ENCODE peak calls at places on chromosomes 5 and 9, in eight cellular contexts. One of them, this sample, is unnamed.

GRCh38 chr5:32223972-32224608 is 50.0 kb upstream of the GOLPH3 start:
- DNase-seq in dorsolateral prefrontal cortex: no peak
- DNase-seq in pancreas: no peak
- DNase-seq in fibroblast of the aortic adventitia: peak
- DNase-seq in NB4: no peak
- DNase-seq in OCI-LY7: no peak
- DNase-seq in fibroblast of lung: peak
- DNase-seq in transverse colon: no peak
- DNase-seq in this sample: no peak

GRCh38 chr9:128026255-128027165 is 40.6 kb downstream of the NAIF1 start:
- DNase-seq in pancreas: no peak
- DNase-seq in OCI-LY7: peak
- DNase-seq in transverse colon: peak
- DNase-seq in dorsolateral prefrontal cortex: no peak
- DNase-seq in NB4: peak
- DNase-seq in fibroblast of lung: no peak
- DNase-seq in fibroblast of the aortic adventitia: no peak
- DNase-seq in this sample: peak

GRCh38 chr5:151150484-151151262 is 6.9 kb downstream of the ANXA6 start:
- DNase-seq in pancreas: no peak
- DNase-seq in NB4: peak
- DNase-seq in fibroblast of the aortic adventitia: peak
- DNase-seq in fibroblast of lung: peak
- DNase-seq in dorsolateral prefrontal cortex: no peak
- DNase-seq in OCI-LY7: peak
- DNase-seq in transverse colon: peak
- DNase-seq in this sample: peak

GRCh38 chr5:53032188-53032587 is 43.0 kb downstream of the ITGA2 start:
- DNase-seq in transverse colon: no peak
- DNase-seq in fibroblast of lung: no peak
- DNase-seq in dorsolateral prefrontal cortex: no peak
- DNase-seq in pancreas: no peak
- DNase-seq in fibroblast of the aortic adventitia: no peak
- DNase-seq in NB4: no peak
- DNase-seq in OCI-LY7: no peak
- DNase-seq in this sample: no peak

GRCh38 chr5:126866837-126867236 is 89.9 kb downstream of the LMNB1 start:
- DNase-seq in dorsolateral prefrontal cortex: no peak
- DNase-seq in fibroblast of lung: no peak
- DNase-seq in transverse colon: no peak
- DNase-seq in fibroblast of the aortic adventitia: no peak
- DNase-seq in OCI-LY7: no peak
- DNase-seq in pancreas: no peak
- DNase-seq in NB4: no peak
- DNase-seq in this sample: no peak

GRCh38 chr9:82254646-82255367 is 266.2 kb downstream of the SPATA31D1 start:
- DNase-seq in dorsolateral prefrontal cortex: no peak
- DNase-seq in pancreas: no peak
- DNase-seq in NB4: no peak
- DNase-seq in transverse colon: no peak
- DNase-seq in fibroblast of lung: no peak
- DNase-seq in OCI-LY7: no peak
- DNase-seq in fibroblast of the aortic adventitia: peak
- DNase-seq in this sample: no peak

GRCh38 chr5:16907270-16907669 is 28.8 kb downstream of the MYO10 start:
- DNase-seq in dorsolateral prefrontal cortex: no peak
- DNase-seq in NB4: no peak
- DNase-seq in pancreas: no peak
- DNase-seq in transverse colon: no peak
- DNase-seq in OCI-LY7: no peak
- DNase-seq in fibroblast of lung: no peak
- DNase-seq in fibroblast of the aortic adventitia: no peak
- DNase-seq in this sample: no peak

GRCh38 chr5:9173281-9174048 is 372.4 kb downstream of the SEMA5A start:
- DNase-seq in transverse colon: no peak
- DNase-seq in NB4: no peak
- DNase-seq in fibroblast of the aortic adventitia: peak
- DNase-seq in pancreas: no peak
- DNase-seq in fibroblast of lung: peak
- DNase-seq in dorsolateral prefrontal cortex: no peak
- DNase-seq in OCI-LY7: no peak
- DNase-seq in this sample: no peak

GRCh38 chr9:16873131-16873787 is 2.8 kb upstream of the BNC2 start:
- DNase-seq in OCI-LY7: no peak
- DNase-seq in transverse colon: no peak
- DNase-seq in dorsolateral prefrontal cortex: no peak
- DNase-seq in pancreas: no peak
- DNase-seq in fibroblast of the aortic adventitia: peak
- DNase-seq in NB4: no peak
- DNase-seq in fibroblast of lung: peak
- DNase-seq in this sample: no peak

GRCh38 chr5:98455660-98456059 is 317.8 kb upstream of the RGMB start:
- DNase-seq in dorsolateral prefrontal cortex: no peak
- DNase-seq in fibroblast of the aortic adventitia: peak
- DNase-seq in NB4: no peak
- DNase-seq in pancreas: no peak
- DNase-seq in transverse colon: no peak
- DNase-seq in fibroblast of lung: peak
- DNase-seq in OCI-LY7: no peak
- DNase-seq in this sample: no peak

GRCh38 chr9:7094052-7094451 is 336.3 kb downstream of the KDM4C start:
- DNase-seq in dorsolateral prefrontal cortex: no peak
- DNase-seq in transverse colon: no peak
- DNase-seq in fibroblast of the aortic adventitia: peak
- DNase-seq in fibroblast of lung: no peak
- DNase-seq in NB4: no peak
- DNase-seq in pancreas: no peak
- DNase-seq in OCI-LY7: no peak
- DNase-seq in this sample: no peak

GRCh38 chr9:106885451-106885850 is 22.5 kb downstream of the ZNF462 start:
- DNase-seq in transverse colon: no peak
- DNase-seq in fibroblast of lung: peak
- DNase-seq in fibroblast of the aortic adventitia: peak
- DNase-seq in NB4: no peak
- DNase-seq in OCI-LY7: no peak
- DNase-seq in pancreas: no peak
- DNase-seq in dorsolateral prefrontal cortex: no peak
- DNase-seq in this sample: no peak

GRCh38 chr5:157290981-157291711 is 25.2 kb downstream of the CYFIP2 start:
- DNase-seq in fibroblast of the aortic adventitia: no peak
- DNase-seq in dorsolateral prefrontal cortex: no peak
- DNase-seq in OCI-LY7: peak
- DNase-seq in fibroblast of lung: no peak
- DNase-seq in pancreas: no peak
- DNase-seq in transverse colon: peak
- DNase-seq in NB4: peak
- DNase-seq in this sample: peak

GRCh38 chr9:79353856-79354520 is 217.8 kb upstream of the TLE4 start:
- DNase-seq in fibroblast of the aortic adventitia: no peak
- DNase-seq in NB4: no peak
- DNase-seq in OCI-LY7: no peak
- DNase-seq in fibroblast of lung: peak
- DNase-seq in dorsolateral prefrontal cortex: no peak
- DNase-seq in transverse colon: no peak
- DNase-seq in pancreas: no peak
- DNase-seq in this sample: no peak

GRCh38 chr9:34592895-34593601 is 3.5 kb upstream of the CNTFR start:
- DNase-seq in transverse colon: peak
- DNase-seq in dorsolateral prefrontal cortex: no peak
- DNase-seq in NB4: peak
- DNase-seq in fibroblast of the aortic adventitia: peak
- DNase-seq in fibroblast of lung: no peak
- DNase-seq in pancreas: no peak
- DNase-seq in OCI-LY7: no peak
- DNase-seq in this sample: no peak

GRCh38 chr5:14830210-14831005 is 41.2 kb downstream of the ANKH start:
- DNase-seq in fibroblast of the aortic adventitia: no peak
- DNase-seq in dorsolateral prefrontal cortex: no peak
- DNase-seq in NB4: no peak
- DNase-seq in transverse colon: no peak
- DNase-seq in OCI-LY7: no peak
- DNase-seq in pancreas: no peak
- DNase-seq in fibroblast of lung: no peak
- DNase-seq in this sample: no peak

GRCh38 chr9:90024823-90025222 is 420.0 kb downstream of the GADD45G start:
- DNase-seq in OCI-LY7: no peak
- DNase-seq in pancreas: no peak
- DNase-seq in fibroblast of lung: no peak
- DNase-seq in NB4: no peak
- DNase-seq in dorsolateral prefrontal cortex: no peak
- DNase-seq in transverse colon: no peak
- DNase-seq in fibroblast of the aortic adventitia: no peak
- DNase-seq in this sample: no peak

GRCh38 chr5:7250609-7251008 is 145.3 kb upstream of the ADCY2 start:
- DNase-seq in fibroblast of the aortic adventitia: no peak
- DNase-seq in transverse colon: no peak
- DNase-seq in NB4: peak
- DNase-seq in OCI-LY7: no peak
- DNase-seq in fibroblast of lung: no peak
- DNase-seq in pancreas: no peak
- DNase-seq in dorsolateral prefrontal cortex: no peak
- DNase-seq in this sample: no peak

GRCh38 chr9:91374939-91375338 is 13.2 kb upstream of the AUH start:
- DNase-seq in fibroblast of lung: peak
- DNase-seq in transverse colon: no peak
- DNase-seq in OCI-LY7: no peak
- DNase-seq in dorsolateral prefrontal cortex: no peak
- DNase-seq in NB4: no peak
- DNase-seq in pancreas: no peak
- DNase-seq in fibroblast of the aortic adventitia: peak
- DNase-seq in this sample: no peak

GRCh38 chr9:2291980-2292704 is 277.0 kb downstream of the SMARCA2 start:
- DNase-seq in dorsolateral prefrontal cortex: no peak
- DNase-seq in OCI-LY7: no peak
- DNase-seq in fibroblast of the aortic adventitia: peak
- DNase-seq in fibroblast of lung: peak
- DNase-seq in NB4: no peak
- DNase-seq in pancreas: no peak
- DNase-seq in transverse colon: no peak
- DNase-seq in this sample: no peak

GRCh38 chr9:126297656-126298318 is 28.8 kb upstream of the MVB12B start:
- DNase-seq in transverse colon: no peak
- DNase-seq in pancreas: no peak
- DNase-seq in NB4: no peak
- DNase-seq in fibroblast of the aortic adventitia: no peak
- DNase-seq in dorsolateral prefrontal cortex: no peak
- DNase-seq in OCI-LY7: no peak
- DNase-seq in fibroblast of lung: no peak
- DNase-seq in this sample: no peak
- TF ChIP-seq CTCF in transverse colon: no peak
- TF ChIP-seq CTCF in pancreas: no peak
- TF ChIP-seq CTCF in NB4: no peak
- TF ChIP-seq CTCF in fibroblast of the aortic adventitia: no peak
- TF ChIP-seq CTCF in dorsolateral prefrontal cortex: no peak
- TF ChIP-seq CTCF in OCI-LY7: no peak
- TF ChIP-seq CTCF in fibroblast of lung: no peak
- TF ChIP-seq CTCF in this sample: no peak

GRCh38 chr9:969693-970309 is 6.7 kb upstream of the DMRT3 start:
- DNase-seq in transverse colon: no peak
- DNase-seq in pancreas: no peak
- DNase-seq in fibroblast of lung: no peak
- DNase-seq in NB4: no peak
- DNase-seq in OCI-LY7: no peak
- DNase-seq in dorsolateral prefrontal cortex: no peak
- DNase-seq in fibroblast of the aortic adventitia: no peak
- DNase-seq in this sample: no peak
- H3K4me3 ChIP-seq in transverse colon: no peak
- H3K4me3 ChIP-seq in pancreas: no peak
- H3K4me3 ChIP-seq in fibroblast of lung: no peak
- H3K4me3 ChIP-seq in NB4: no peak
- H3K4me3 ChIP-seq in OCI-LY7: no peak
- H3K4me3 ChIP-seq in dorsolateral prefrontal cortex: no peak
- H3K4me3 ChIP-seq in fibroblast of the aortic adventitia: no peak
- H3K4me3 ChIP-seq in this sample: no peak

GRCh38 chr9:14769235-14769580 is 46.7 kb upstream of the CER1 start:
- DNase-seq in transverse colon: no peak
- DNase-seq in dorsolateral prefrontal cortex: no peak
- DNase-seq in pancreas: no peak
- DNase-seq in fibroblast of lung: peak
- DNase-seq in OCI-LY7: peak
- DNase-seq in fibroblast of the aortic adventitia: peak
- DNase-seq in NB4: peak
- DNase-seq in this sample: peak

GRCh38 chr9:14766299-14766698 is 43.8 kb upstream of the CER1 start:
- DNase-seq in fibroblast of the aortic adventitia: no peak
- DNase-seq in transverse colon: no peak
- DNase-seq in dorsolateral prefrontal cortex: no peak
- DNase-seq in OCI-LY7: no peak
- DNase-seq in fibroblast of lung: no peak
- DNase-seq in pancreas: no peak
- DNase-seq in NB4: no peak
- DNase-seq in this sample: no peak

GRCh38 chr9:14770592-14770991 is 48.1 kb upstream of the CER1 start:
- DNase-seq in NB4: no peak
- DNase-seq in OCI-LY7: no peak
- DNase-seq in pancreas: no peak
- DNase-seq in fibroblast of lung: no peak
- DNase-seq in dorsolateral prefrontal cortex: no peak
- DNase-seq in fibroblast of the aortic adventitia: no peak
- DNase-seq in transverse colon: no peak
- DNase-seq in this sample: no peak

GRCh38 chr9:14768561-14769234 is 46.2 kb upstream of the CER1 start:
- DNase-seq in dorsolateral prefrontal cortex: no peak
- DNase-seq in fibroblast of lung: peak
- DNase-seq in transverse colon: no peak
- DNase-seq in NB4: peak
- DNase-seq in OCI-LY7: peak
- DNase-seq in pancreas: no peak
- DNase-seq in fibroblast of the aortic adventitia: peak
- DNase-seq in this sample: peak
- TF ChIP-seq CTCF in dorsolateral prefrontal cortex: peak
- TF ChIP-seq CTCF in fibroblast of lung: peak
- TF ChIP-seq CTCF in transverse colon: peak
- TF ChIP-seq CTCF in NB4: peak
- TF ChIP-seq CTCF in OCI-LY7: peak
- TF ChIP-seq CTCF in pancreas: peak
- TF ChIP-seq CTCF in fibroblast of the aortic adventitia: peak
- TF ChIP-seq CTCF in this sample: peak

DNA sequence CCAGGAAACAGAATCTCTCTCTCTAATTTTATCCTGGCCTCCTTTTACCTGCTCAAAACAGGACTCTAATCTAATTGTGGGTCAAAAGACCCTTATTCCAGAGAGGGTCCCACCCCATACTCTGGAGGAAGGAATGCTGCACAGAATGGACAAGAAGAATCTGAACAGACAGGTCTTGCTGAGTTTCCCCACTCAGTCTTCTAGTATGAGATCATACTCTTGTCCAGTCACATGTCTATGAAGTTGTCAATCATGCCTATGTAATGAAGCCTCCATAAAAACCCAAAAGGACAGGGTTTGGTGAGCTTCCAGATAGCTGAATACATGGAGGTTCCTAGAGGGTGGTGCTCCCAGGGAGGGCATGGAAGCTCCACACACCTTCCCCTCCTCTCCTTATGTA is 123.9 kb upstream of the FER start:
- DNase-seq in OCI-LY7: no peak
- DNase-seq in pancreas: no peak
- DNase-seq in NB4: no peak
- DNase-seq in fibroblast of lung: no peak
- DNase-seq in fibroblast of the aortic adventitia: no peak
- DNase-seq in transverse colon: no peak
- DNase-seq in dorsolateral prefrontal cortex: no peak
- DNase-seq in this sample: no peak
- H3K4me3 ChIP-seq in OCI-LY7: no peak
- H3K4me3 ChIP-seq in pancreas: no peak
- H3K4me3 ChIP-seq in NB4: no peak
- H3K4me3 ChIP-seq in fibroblast of lung: no peak
- H3K4me3 ChIP-seq in fibroblast of the aortic adventitia: no peak
- H3K4me3 ChIP-seq in transverse colon: no peak
- H3K4me3 ChIP-seq in dorsolateral prefrontal cortex: no peak
- H3K4me3 ChIP-seq in this sample: no peak

This sample was measured in GM12865.